ENCODE peak calls at places on chromosome 10, in ten cellular contexts. W, E, K, B, Y, V, R, S, H and P are unnamed samples. For H3K4me1, the result is how much of the 10 kb centered on the place peaks cover.

GRCh38 chr10:25263931-25264330 is 89.1 kb downstream of the GPR158 start:
- DNase-seq in W (no peak), E (no peak), K (no peak), B (no peak), Y (no peak), V (no peak), R (no peak), S (no peak), H (no peak), P (no peak)

GRCh38 chr10:79393924-79394610 is 46.8 kb downstream of the PPIF start:
- DNase-seq in W (no peak), E (no peak), K (peak), B (no peak), Y (no peak), V (no peak), R (no peak), S (no peak), H (no peak), P (no peak)

GRCh38 chr10:65811931-65812525 is 1113.8 kb upstream of the LRRTM3 start:
- DNase-seq in W (no peak), E (no peak), K (no peak), B (no peak), Y (no peak), V (no peak), R (no peak), S (no peak), H (no peak), P (no peak)

GRCh38 chr10:8321990-8322389 is 267.5 kb downstream of the GATA3 start:
- DNase-seq in W (no peak), E (peak), K (no peak), B (peak), Y (no peak), V (no peak), R (no peak), S (no peak), H (no peak), P (no peak)

GRCh38 chr10:27747096-27747451 is 1.5 kb upstream of the MKX start:
- DNase-seq in W (no peak), E (no peak), K (no peak), B (peak), Y (peak), V (no peak), R (no peak), S (no peak), H (no peak), P (peak)

GRCh38 chr10:55966131-55966530 is 394.9 kb downstream of the ZWINT start:
- DNase-seq in W (no peak), E (no peak), K (no peak), B (no peak), Y (no peak), V (no peak), R (no peak), S (no peak), H (no peak), P (no peak)

GRCh38 chr10:86283466-86284287 is 82.9 kb downstream of the GRID1 start:
- DNase-seq in W (no peak), E (peak), K (no peak), B (no peak), Y (no peak), V (peak), R (no peak), S (peak), H (no peak), P (no peak)

GRCh38 chr10:50275650-50276235 is 24.4 kb upstream of the ASAH2 start:
- DNase-seq in W (peak), E (peak), K (peak), B (peak), Y (peak), V (peak), R (peak), S (peak), H (no peak), P (peak)

GRCh38 chr10:7405637-7406036 is 5.2 kb downstream of the SFMBT2 start:
- DNase-seq in W (no peak), E (no peak), K (no peak), B (no peak), Y (no peak), V (no peak), R (no peak), S (no peak), H (no peak), P (peak)

GRCh38 chr10:63331586-63331985 is 134.2 kb downstream of the JMJD1C start:
- DNase-seq in W (no peak), E (no peak), K (no peak), B (no peak), Y (no peak), V (no peak), R (no peak), S (no peak), H (no peak), P (peak)

GRCh38 chr10:27783660-27784059 is 38.0 kb upstream of the MKX start:
- DNase-seq in W (peak), E (no peak), K (no peak), B (peak), Y (peak), V (no peak), R (peak), S (peak), H (peak), P (peak)

GRCh38 chr10:42973870-42974692 is 102.8 kb upstream of the RET start:
- DNase-seq in W (no peak), E (no peak), K (peak), B (no peak), Y (peak), V (no peak), R (no peak), S (no peak), H (no peak), P (no peak)

GRCh38 chr10:43043342-43043772 is 33.5 kb upstream of the RET start:
- DNase-seq in W (no peak), E (peak), K (no peak), B (no peak), Y (peak), V (no peak), R (no peak), S (peak), H (no peak), P (no peak)

GRCh38 chr10:20466731-20467130 is 430.4 kb downstream of the NEBL start:
- DNase-seq in W (no peak), E (no peak), K (no peak), B (no peak), Y (no peak), V (no peak), R (peak), S (peak), H (no peak), P (no peak)

GRCh38 chr10:103793920-103794883 is 61.2 kb downstream of the SH3PXD2A start:
- DNase-seq in W (peak), E (no peak), K (peak), B (no peak), Y (no peak), V (peak), R (peak), S (no peak), H (no peak), P (no peak)

GRCh38 chr10:71623098-71623985 is 96.2 kb downstream of the C10orf105 start:
- DNase-seq in W (peak), E (no peak), K (no peak), B (peak), Y (peak), V (no peak), R (peak), S (no peak), H (no peak), P (peak)

GRCh38 chr10:29012926-29013554 is 275.8 kb upstream of the LYZL1 start:
- DNase-seq in W (no peak), E (no peak), K (no peak), B (no peak), Y (no peak), V (no peak), R (no peak), S (no peak), H (no peak), P (no peak)

GRCh38 chr10:127195571-127196226 is 692 bp downstream of the INSYN2A start:
- DNase-seq in W (peak), E (peak), K (no peak), B (peak), Y (peak), V (no peak), R (no peak), S (no peak), H (no peak), P (peak)

GRCh38 chr10:20744851-20745250 is 152.3 kb downstream of the NEBL start:
- DNase-seq in W (no peak), E (no peak), K (no peak), B (no peak), Y (no peak), V (no peak), R (no peak), S (no peak), H (no peak), P (no peak)

GRCh38 chr10:98028168-98028770 is 2.2 kb downstream of the CRTAC1 start:
- DNase-seq in W (peak), E (peak), K (peak), B (peak), Y (peak), V (peak), R (peak), S (peak), H (peak), P (peak)

GRCh38 chr10:125781374-125781773 is 5.8 kb upstream of the MMP21 start:
- DNase-seq in W (no peak), E (no peak), K (no peak), B (no peak), Y (peak), V (no peak), R (no peak), S (no peak), H (no peak), P (no peak)

GRCh38 chr10:43237128-43237527 is 29.7 kb downstream of the RASGEF1A start:
- DNase-seq in W (no peak), E (no peak), K (peak), B (no peak), Y (peak), V (no peak), R (no peak), S (peak), H (no peak), P (no peak)

GRCh38 chr10:84269773-84270172 is 24.9 kb downstream of the RGR start:
- DNase-seq in W (no peak), E (no peak), K (no peak), B (no peak), Y (peak), V (no peak), R (no peak), S (no peak), H (peak), P (peak)

GRCh38 chr10:1576467-1577259 is 160.7 kb downstream of the ADARB2 start:
- DNase-seq in W (no peak), E (no peak), K (no peak), B (no peak), Y (no peak), V (no peak), R (no peak), S (no peak), H (no peak), P (no peak)

GRCh38 chr10:22259280-22259679 is 41.5 kb upstream of the EBLN1 start:
- DNase-seq in W (no peak), E (no peak), K (no peak), B (peak), Y (no peak), V (no peak), R (no peak), S (no peak), H (no peak), P (peak)

GRCh38 chr10:84805149-84805548 is 476.8 kb downstream of the CCSER2 start:
- DNase-seq in W (no peak), E (no peak), K (no peak), B (no peak), Y (no peak), V (no peak), R (no peak), S (no peak), H (no peak), P (no peak)

GRCh38 chr10:31578181-31578852 is 259.3 kb downstream of the ZEB1 start:
- DNase-seq in W (no peak), E (no peak), K (no peak), B (no peak), Y (no peak), V (no peak), R (no peak), S (no peak), H (no peak), P (no peak)

GRCh38 chr10:78436223-78436575 is 402.5 kb downstream of the RPS24 start:
- DNase-seq in W (no peak), E (peak), K (no peak), B (peak), Y (peak), V (no peak), R (no peak), S (no peak), H (no peak), P (peak)

GRCh38 chr10:123754105-123754504 is 88.0 kb downstream of the GPR26 start:
- DNase-seq in W (no peak), E (no peak), K (no peak), B (no peak), Y (no peak), V (no peak), R (no peak), S (no peak), H (no peak), P (no peak)

GRCh38 chr10:124301736-124302135 is 117.0 kb downstream of the OAT start:
- DNase-seq in W (no peak), E (no peak), K (no peak), B (no peak), Y (no peak), V (no peak), R (no peak), S (no peak), H (no peak), P (no peak)

GRCh38 chr10:71231196-71231595 is 18.8 kb downstream of the UNC5B start:
- DNase-seq in W (no peak), E (no peak), K (peak), B (no peak), Y (no peak), V (no peak), R (no peak), S (no peak), H (no peak), P (no peak)

GRCh38 chr10:48603421-48604038 is 1.3 kb downstream of the ARHGAP22 start:
- DNase-seq in W (no peak), E (no peak), K (no peak), B (no peak), Y (peak), V (no peak), R (no peak), S (no peak), H (no peak), P (no peak)

GRCh38 chr10:74973993-74974392 is 137.5 kb upstream of the SAMD8 start:
- DNase-seq in W (no peak), E (no peak), K (no peak), B (no peak), Y (no peak), V (no peak), R (no peak), S (no peak), H (no peak), P (no peak)

GRCh38 chr10:49081532-49082275 is 33.6 kb downstream of the VSTM4 start:
- DNase-seq in W (no peak), E (peak), K (no peak), B (peak), Y (peak), V (no peak), R (no peak), S (peak), H (no peak), P (peak)

GRCh38 chr10:80506836-80507483 is 30.7 kb upstream of the SH2D4B start:
- DNase-seq in W (no peak), E (no peak), K (no peak), B (no peak), Y (no peak), V (no peak), R (no peak), S (no peak), H (no peak), P (no peak)

GRCh38 chr10:75117996-75118395 is 6.5 kb downstream of the SAMD8 start:
- DNase-seq in W (no peak), E (no peak), K (no peak), B (no peak), Y (no peak), V (no peak), R (no peak), S (no peak), H (no peak), P (no peak)

GRCh38 chr10:97025613-97026242 is 160.0 kb downstream of the SLIT1 start:
- DNase-seq in W (peak), E (peak), K (no peak), B (peak), Y (peak), V (peak), R (peak), S (peak), H (peak), P (peak)

GRCh38 chr10:68897336-68897741 is 3.8 kb upstream of the DDX50 start:
- DNase-seq in W (peak), E (peak), K (no peak), B (peak), Y (peak), V (peak), R (peak), S (peak), H (peak), P (peak)

GRCh38 chr10:33136781-33137180 is 178.8 kb upstream of the ITGB1 start:
- DNase-seq in W (peak), E (no peak), K (no peak), B (no peak), Y (no peak), V (no peak), R (no peak), S (no peak), H (peak), P (no peak)

GRCh38 chr10:33137356-33138007 is 179.5 kb upstream of the ITGB1 start:
- DNase-seq in W (no peak), E (no peak), K (no peak), B (no peak), Y (no peak), V (no peak), R (no peak), S (no peak), H (no peak), P (no peak)

GRCh38 chr10:33142290-33142689 is 184.3 kb upstream of the ITGB1 start:
- DNase-seq in W (no peak), E (no peak), K (no peak), B (no peak), Y (no peak), V (no peak), R (no peak), S (no peak), H (no peak), P (no peak)

GRCh38 chr10:33136271-33136670 is 178.2 kb upstream of the ITGB1 start:
- DNase-seq in W (no peak), E (no peak), K (no peak), B (no peak), Y (no peak), V (no peak), R (no peak), S (no peak), H (no peak), P (peak)

DNA sequence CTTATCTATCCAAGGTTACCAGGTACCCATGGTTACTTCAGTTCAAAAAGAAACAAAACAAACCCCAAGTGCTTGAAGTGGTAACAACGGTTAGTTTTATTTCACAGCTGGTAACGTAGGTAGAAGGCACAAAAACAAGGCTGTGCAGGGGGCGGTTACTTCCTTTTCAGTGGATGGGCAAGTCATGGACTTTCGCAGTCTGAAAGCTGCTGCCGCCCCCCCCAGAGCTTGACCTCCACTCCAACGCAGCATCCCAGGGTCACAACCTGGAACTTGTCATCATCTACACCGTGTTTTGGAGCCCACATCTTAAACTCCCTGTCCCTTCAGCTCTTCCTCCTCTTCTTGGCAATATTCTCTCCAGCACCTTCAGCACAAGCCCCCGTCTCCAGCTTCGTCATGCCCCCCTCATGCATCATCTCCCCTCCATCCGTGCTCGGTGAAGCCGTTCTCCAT is 181.2 kb upstream of the ITGB1 start:
- DNase-seq in W (no peak), E (no peak), K (no peak), B (no peak), Y (no peak), V (no peak), R (no peak), S (no peak), H (no peak), P (no peak)
- H3K4me1 ChIP-seq in W (under half), E (under half), K (under half), B (under half), Y (under half), V (under half), R (under half), S (under half), H (under half), P (under half)

GRCh38 chr10:35394411-35394851 is 58.1 kb downstream of the CCNY start:
- DNase-seq in W (no peak), E (no peak), K (no peak), B (no peak), Y (peak), V (no peak), R (no peak), S (no peak), H (no peak), P (no peak)
- H3K4me3 ChIP-seq in W (no peak), E (no peak), K (no peak), B (no peak), Y (peak), V (no peak), R (no peak), S (no peak), H (no peak), P (no peak)

DNA sequence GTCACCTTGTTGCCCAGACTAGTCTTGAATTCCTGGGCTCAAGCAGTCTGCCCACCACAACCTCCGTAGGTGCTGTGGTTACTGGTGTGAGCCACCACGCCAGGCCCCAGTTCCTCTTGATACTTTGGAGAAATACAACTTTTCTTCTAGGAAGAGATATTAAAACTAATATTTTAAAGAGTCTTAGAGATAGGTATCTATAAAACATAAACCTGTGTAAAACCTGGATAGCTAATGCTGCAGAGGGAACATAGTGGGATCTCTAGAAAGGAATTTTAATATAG is 4.8 kb upstream of the GDI2 start:
- DNase-seq in W (no peak), E (no peak), K (no peak), B (no peak), Y (no peak), V (no peak), R (no peak), S (no peak), H (no peak), P (no peak)
- H3K4me1 ChIP-seq in W (under half), E (under half), K (under half), B (under half), Y (under half), V (under half), R (under half), S (under half), H (under half), P (under half)

GRCh38 chr10:69961864-69962745 is 90.5 kb upstream of the MACROH2A2 start:
- DNase-seq in W (no peak), E (peak), K (no peak), B (no peak), Y (no peak), V (peak), R (no peak), S (no peak), H (no peak), P (no peak)

GRCh38 chr10:69963178-69963834 is 89.3 kb upstream of the MACROH2A2 start:
- DNase-seq in W (no peak), E (no peak), K (no peak), B (no peak), Y (peak), V (peak), R (no peak), S (no peak), H (no peak), P (no peak)

GRCh38 chr10:69962746-69963135 is 89.9 kb upstream of the MACROH2A2 start:
- DNase-seq in W (no peak), E (no peak), K (no peak), B (no peak), Y (no peak), V (no peak), R (no peak), S (no peak), H (no peak), P (no peak)

GRCh38 chr10:69965086-69965485 is 87.6 kb upstream of the MACROH2A2 start:
- DNase-seq in W (no peak), E (no peak), K (no peak), B (no peak), Y (no peak), V (peak), R (no peak), S (no peak), H (no peak), P (no peak)

DNA sequence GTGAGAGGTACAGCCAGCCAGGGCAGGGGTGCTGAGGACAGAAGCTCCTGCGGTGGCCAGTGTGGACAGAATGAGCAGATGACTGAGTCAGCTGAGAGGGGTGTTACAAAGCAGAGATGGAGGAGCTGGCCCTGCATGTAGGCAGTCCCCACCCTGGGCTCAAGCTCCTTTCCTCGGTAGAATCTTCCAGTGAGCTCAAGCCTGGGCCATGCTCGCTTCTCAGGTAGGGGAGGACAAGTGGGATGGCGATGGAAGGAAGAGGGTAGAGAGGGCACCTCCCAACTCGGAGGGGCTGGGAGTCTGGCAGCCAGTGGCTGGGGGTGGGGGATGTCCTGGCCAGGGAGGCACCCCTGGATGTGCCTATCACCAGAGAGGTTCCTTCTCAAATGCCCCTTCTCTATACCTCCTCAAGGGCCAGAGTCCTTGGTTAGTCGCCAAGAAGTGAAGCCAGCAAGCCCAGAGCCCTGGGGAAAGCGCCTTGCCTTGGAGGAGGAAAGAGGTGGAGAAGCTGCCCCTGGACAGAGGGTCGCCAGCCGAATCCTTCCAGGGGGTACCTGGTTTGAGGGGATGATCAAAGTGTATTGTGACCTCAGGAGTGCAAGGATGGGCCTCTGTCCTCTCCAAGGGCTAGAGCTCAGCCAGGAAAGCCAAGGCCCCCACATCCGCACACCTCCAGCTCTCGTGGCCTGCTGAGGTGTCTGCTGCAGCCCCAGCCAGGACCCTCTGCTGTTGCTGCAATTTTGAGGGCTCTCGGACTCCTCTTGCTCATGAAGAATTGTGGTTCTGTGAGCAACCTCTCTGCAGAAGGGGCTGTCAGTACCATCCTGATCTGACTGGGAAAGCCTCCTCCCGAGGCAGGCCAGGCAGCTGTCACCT is 88.6 kb upstream of the MACROH2A2 start:
- DNase-seq in W (no peak), E (no peak), K (no peak), B (no peak), Y (no peak), V (peak), R (no peak), S (no peak), H (no peak), P (no peak)
- H3K4me3 ChIP-seq in W (no peak), E (no peak), K (no peak), B (no peak), Y (no peak), V (no peak), R (no peak), S (no peak), H (no peak), P (no peak)